ENCODE peak calls at places on chromosomes 1 and 21, in nine cellular contexts. G is neural progenitor cell; U is brain microvascular endothelial cell; Y is SK-N-SH; B is IMR-90; Q is MM.1S; K is AG04450; D is coronary artery; I is CD8-positive, alpha-beta T cell. S is an unnamed sample.

GRCh38 chr1:116431870-116432500 is 58.9 kb downstream of the ATP1A1 start:
- DNase-seq in G (no peak), U (no peak), Y (no peak), B (no peak), Q (no peak), K (no peak), D (no peak), I (no peak), S (no peak)

GRCh38 chr1:110065841-110066240 is 4.6 kb downstream of the ALX3 start:
- DNase-seq in G (no peak), U (no peak), Y (no peak), B (no peak), Q (no peak), K (no peak), D (no peak), I (no peak), S (no peak)

GRCh38 chr1:181141431-181141910 is 53.0 kb downstream of the IER5 start:
- DNase-seq in G (no peak), U (peak), Y (no peak), B (peak), Q (no peak), K (no peak), D (no peak), I (no peak), S (peak)

GRCh38 chr1:2477309-2477708 is 1.2 kb downstream of the PLCH2 start:
- DNase-seq in G (no peak), U (no peak), Y (no peak), B (no peak), Q (no peak), K (no peak), D (no peak), I (no peak), S (no peak)

GRCh38 chr1:218383681-218384080 is 38.5 kb downstream of the TGFB2 start:
- DNase-seq in G (no peak), U (no peak), Y (no peak), B (no peak), Q (no peak), K (no peak), D (no peak), I (no peak), S (no peak)

GRCh38 chr1:80799457-80799856 is 1001.3 kb upstream of the ADGRL2 start:
- DNase-seq in G (peak), U (no peak), Y (no peak), B (no peak), Q (no peak), K (no peak), D (no peak), I (no peak), S (no peak)

GRCh38 chr21:39612233-39613028 is at the start of gene B3GALT5:
- DNase-seq in G (peak), U (no peak), Y (peak), B (no peak), Q (no peak), K (no peak), D (no peak), I (no peak), S (no peak)

GRCh38 chr21:45522986-45523385 is 19.3 kb downstream of the SLC19A1 start:
- DNase-seq in G (no peak), U (no peak), Y (no peak), B (no peak), Q (no peak), K (no peak), D (no peak), I (no peak), S (no peak)

GRCh38 chr1:145858937-145859490 is at the start of gene PIAS3:
- DNase-seq in G (peak), U (peak), Y (peak), B (peak), Q (peak), K (peak), D (peak), I (peak), S (peak)

GRCh38 chr1:162166934-162167615 is 97.6 kb downstream of the NOS1AP start:
- DNase-seq in G (peak), U (no peak), Y (no peak), B (no peak), Q (no peak), K (no peak), D (no peak), I (no peak), S (no peak)

GRCh38 chr1:47624531-47624930 is 186.7 kb downstream of the FOXD2 start:
- DNase-seq in G (peak), U (no peak), Y (no peak), B (no peak), Q (no peak), K (no peak), D (peak), I (no peak), S (peak)

GRCh38 chr1:230073371-230074035 is 6.5 kb downstream of the GALNT2 start:
- DNase-seq in G (no peak), U (peak), Y (no peak), B (peak), Q (no peak), K (peak), D (no peak), I (no peak), S (no peak)

GRCh38 chr1:7632681-7633080 is 138.4 kb upstream of the VAMP3 start:
- DNase-seq in G (no peak), U (no peak), Y (no peak), B (no peak), Q (no peak), K (no peak), D (no peak), I (no peak), S (no peak)

GRCh38 chr1:31633117-31633516 is 11.6 kb downstream of the PEF1 start:
- DNase-seq in G (peak), U (peak), Y (no peak), B (no peak), Q (no peak), K (no peak), D (no peak), I (no peak), S (no peak)

GRCh38 chr1:207937204-207937603 is 26.3 kb upstream of the CD34 start:
- DNase-seq in G (no peak), U (no peak), Y (no peak), B (no peak), Q (no peak), K (no peak), D (no peak), I (no peak), S (no peak)

GRCh38 chr1:87399264-87399663 is 70.6 kb downstream of the LMO4 start:
- DNase-seq in G (no peak), U (no peak), Y (no peak), B (no peak), Q (no peak), K (no peak), D (no peak), I (no peak), S (no peak)

GRCh38 chr1:225762002-225762441 is 15.6 kb upstream of the SRP9 start:
- DNase-seq in G (no peak), U (peak), Y (no peak), B (peak), Q (no peak), K (no peak), D (no peak), I (no peak), S (no peak)

GRCh38 chr1:225998560-225999226 is 450 bp downstream of the SDE2 start:
- DNase-seq in G (no peak), U (peak), Y (no peak), B (peak), Q (no peak), K (no peak), D (no peak), I (no peak), S (no peak)

GRCh38 chr1:223832637-223832943 is 13.2 kb downstream of the TP53BP2 start:
- DNase-seq in G (no peak), U (no peak), Y (no peak), B (no peak), Q (no peak), K (no peak), D (no peak), I (no peak), S (no peak)

GRCh38 chr1:220124542-220124941 is 30.6 kb downstream of the IARS2 start:
- DNase-seq in G (no peak), U (no peak), Y (no peak), B (peak), Q (no peak), K (peak), D (no peak), I (no peak), S (no peak)

GRCh38 chr21:41973427-41973831 is 19.6 kb upstream of the C2CD2 start:
- DNase-seq in G (no peak), U (no peak), Y (no peak), B (no peak), Q (no peak), K (no peak), D (peak), I (no peak), S (peak)

GRCh38 chr1:198462365-198463025 is 78.0 kb downstream of the ATP6V1G3 start:
- DNase-seq in G (no peak), U (peak), Y (no peak), B (peak), Q (no peak), K (no peak), D (no peak), I (no peak), S (no peak)

GRCh38 chr1:233379869-233380438 is 52.4 kb downstream of the MAP3K21 start:
- DNase-seq in G (no peak), U (no peak), Y (no peak), B (no peak), Q (no peak), K (no peak), D (no peak), I (no peak), S (no peak)

GRCh38 chr1:24216254-24216653 is 29.2 kb upstream of the IFNLR1 start:
- DNase-seq in G (no peak), U (no peak), Y (peak), B (no peak), Q (no peak), K (no peak), D (no peak), I (no peak), S (no peak)

GRCh38 chr1:92961896-92962752 is 862 bp upstream of the DIPK1A start:
- DNase-seq in G (peak), U (no peak), Y (peak), B (peak), Q (peak), K (no peak), D (no peak), I (peak), S (no peak)

GRCh38 chr1:67787746-67788145 is 45.5 kb downstream of the GNG12 start:
- DNase-seq in G (no peak), U (no peak), Y (no peak), B (peak), Q (no peak), K (no peak), D (no peak), I (no peak), S (no peak)

GRCh38 chr21:45390831-45391742 is 13.9 kb upstream of the COL18A1 start:
- DNase-seq in G (no peak), U (no peak), Y (no peak), B (no peak), Q (no peak), K (no peak), D (no peak), I (no peak), S (no peak)

GRCh38 chr1:81371864-81372263 is 428.9 kb upstream of the ADGRL2 start:
- DNase-seq in G (no peak), U (no peak), Y (no peak), B (no peak), Q (no peak), K (no peak), D (no peak), I (no peak), S (no peak)

GRCh38 chr21:31444061-31444460 is 100.0 kb upstream of the TIAM1 start:
- DNase-seq in G (no peak), U (no peak), Y (no peak), B (peak), Q (no peak), K (no peak), D (no peak), I (no peak), S (peak)

GRCh38 chr1:234961468-234962339 is 166.9 kb downstream of the TOMM20 start:
- DNase-seq in G (no peak), U (peak), Y (no peak), B (peak), Q (no peak), K (peak), D (peak), I (no peak), S (peak)

DNA sequence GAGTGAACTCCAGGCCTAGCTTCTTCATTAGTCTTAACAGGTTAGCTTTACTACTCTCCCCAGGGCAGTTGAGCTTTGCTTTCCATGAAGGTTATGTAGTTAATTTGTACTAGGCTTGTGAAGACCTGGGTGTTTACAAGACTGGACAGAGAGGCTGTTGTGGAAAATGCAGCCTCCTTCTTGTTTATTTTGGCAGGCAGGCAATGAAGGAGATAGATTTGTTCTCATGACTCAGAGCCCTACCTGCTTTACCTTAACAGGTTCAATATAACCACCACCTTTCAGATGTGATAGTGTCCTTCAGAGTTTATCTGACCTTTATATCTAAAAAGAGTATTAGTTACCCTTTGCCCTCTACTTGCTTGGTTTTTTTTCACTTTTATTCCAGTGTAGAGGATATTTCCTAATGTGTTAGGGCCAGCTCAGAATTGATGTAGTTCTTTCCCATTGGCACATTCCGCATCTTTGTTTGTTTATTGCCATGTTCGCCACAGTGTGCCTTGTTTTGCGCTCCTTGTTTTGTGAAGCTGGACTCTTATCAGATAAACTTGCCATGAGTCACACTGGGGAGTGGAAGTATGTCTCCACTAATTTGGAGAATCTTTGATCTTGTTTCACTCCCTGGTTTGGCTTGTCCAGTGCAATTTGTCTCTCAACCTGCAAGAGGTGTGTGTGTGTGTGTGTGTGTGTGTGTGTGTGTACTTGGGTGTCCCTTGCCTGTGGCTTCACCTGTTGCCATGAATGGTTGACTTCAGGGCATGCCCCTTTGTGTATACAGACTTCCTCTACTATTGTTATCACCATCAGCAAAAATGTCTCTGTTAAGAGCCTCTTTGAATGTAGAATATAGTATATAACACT is 87.4 kb upstream of the MACF1 start:
- DNase-seq in G (no peak), U (peak), Y (no peak), B (no peak), Q (no peak), K (no peak), D (no peak), I (no peak), S (no peak)
- H3K27ac ChIP-seq in G (no peak), U (no peak), Y (no peak), B (no peak), Q (no peak), K (no peak), D (no peak), I (no peak), S (no peak)

GRCh38 chr1:153543738-153544135 is 1.9 kb downstream of the S100A4 start:
- DNase-seq in G (no peak), U (no peak), Y (no peak), B (no peak), Q (no peak), K (no peak), D (no peak), I (no peak), S (no peak)

GRCh38 chr1:153544453-153545066 is 1.0 kb downstream of the S100A4 start:
- DNase-seq in G (no peak), U (no peak), Y (peak), B (no peak), Q (no peak), K (no peak), D (no peak), I (no peak), S (no peak)

GRCh38 chr1:153541641-153542569 is 1.2 kb upstream of the S100A5 start:
- DNase-seq in G (no peak), U (no peak), Y (no peak), B (no peak), Q (no peak), K (no peak), D (no peak), I (no peak), S (no peak)

GRCh38 chr1:153545067-153546055 is at the start of gene S100A4:
- DNase-seq in G (peak), U (peak), Y (peak), B (peak), Q (peak), K (peak), D (peak), I (peak), S (peak)

GRCh38 chr1:153542956-153543737 is 2.4 kb upstream of the S100A5 start:
- DNase-seq in G (no peak), U (no peak), Y (no peak), B (no peak), Q (no peak), K (no peak), D (no peak), I (no peak), S (no peak)
- H3K4me3 ChIP-seq in G (no peak), U (no peak), Y (no peak), B (no peak), Q (no peak), K (no peak), D (peak), I (peak), S (no peak)

DNA sequence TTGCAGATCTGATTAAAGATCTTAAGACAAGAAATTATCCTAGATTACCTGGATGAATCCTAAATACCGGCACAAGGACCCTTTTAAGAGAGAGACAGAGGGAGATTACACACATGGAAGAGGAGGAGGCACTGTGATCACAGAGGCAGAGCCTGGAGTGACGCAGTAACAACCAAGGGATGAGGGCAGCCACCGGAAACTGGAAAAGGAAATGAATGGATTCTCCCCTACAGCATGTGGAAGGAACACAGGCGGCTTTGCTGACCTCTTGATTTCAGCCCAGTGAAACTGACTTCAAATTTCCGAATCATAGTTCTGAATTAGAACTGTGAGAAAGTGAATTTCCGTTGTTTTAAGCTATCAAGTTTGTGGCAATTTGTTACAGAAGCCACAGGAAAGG is 50.2 kb upstream of the IVNS1ABP start:
- DNase-seq in G (no peak), U (peak), Y (no peak), B (no peak), Q (no peak), K (no peak), D (no peak), I (no peak), S (no peak)
- TF ChIP-seq CTCF in G (no peak), U (no peak), Y (no peak), B (no peak), Q (no peak), K (no peak), D (no peak), I (no peak), S (no peak)

GRCh38 chr1:54403377-54403776 is 2.8 kb downstream of the SSBP3 start:
- DNase-seq in G (no peak), U (no peak), Y (no peak), B (no peak), Q (no peak), K (no peak), D (no peak), I (no peak), S (no peak)

GRCh38 chr1:54403808-54404261 is 2.4 kb downstream of the SSBP3 start:
- DNase-seq in G (no peak), U (peak), Y (no peak), B (peak), Q (no peak), K (peak), D (no peak), I (no peak), S (no peak)

GRCh38 chr1:54401799-54402198 is 4.4 kb downstream of the SSBP3 start:
- DNase-seq in G (no peak), U (no peak), Y (no peak), B (no peak), Q (no peak), K (no peak), D (no peak), I (no peak), S (no peak)

GRCh38 chr1:54404263-54404662 is 1.9 kb downstream of the SSBP3 start:
- DNase-seq in G (no peak), U (no peak), Y (no peak), B (no peak), Q (no peak), K (no peak), D (no peak), I (no peak), S (no peak)

DNA sequence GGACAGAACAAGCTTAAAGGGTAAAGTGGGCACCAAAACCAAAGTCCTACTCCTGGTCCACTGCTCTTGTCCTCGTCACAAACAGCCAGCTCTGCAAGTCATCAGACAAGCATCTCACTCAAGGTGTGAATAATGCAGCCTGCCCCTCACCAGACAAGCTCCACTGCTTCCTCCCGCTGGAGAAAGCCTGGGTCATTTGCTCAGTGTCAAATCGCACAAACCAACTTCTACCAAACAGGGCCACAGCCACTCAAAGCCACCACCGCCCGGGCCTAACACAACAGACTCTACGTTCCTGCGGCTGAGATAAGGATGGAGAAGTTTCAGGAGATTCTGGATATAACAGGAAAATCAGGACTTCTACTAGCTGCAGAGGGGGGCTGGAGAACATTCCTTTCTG is 3.3 kb downstream of the SSBP3 start:
- DNase-seq in G (no peak), U (no peak), Y (no peak), B (peak), Q (no peak), K (no peak), D (no peak), I (no peak), S (no peak)
- H3K27ac ChIP-seq in G (no peak), U (no peak), Y (no peak), B (no peak), Q (no peak), K (no peak), D (peak), I (no peak), S (peak)

S was measured in right atrium auricular region.